ENCODE peak calls at places on chromosome 10, in five cellular contexts. G, F, T, O and Y are unnamed samples.

GRCh38 chr10:125064681-125065492 is 95.5 kb downstream of the CTBP2 start:
- DNase-seq in F (no peak), T (peak; percentile 93), G (no peak), O (no peak), Y (peak; percentile 98)

GRCh38 chr10:78909268-78909667 is 159.5 kb upstream of the ZMIZ1 start:
- DNase-seq in T (no peak), O (no peak), G (no peak), F (no peak), Y (no peak)

GRCh38 chr10:98125940-98126631 is 8.4 kb upstream of the R3HCC1L start:
- DNase-seq in T (no peak), G (peak; percentile 72), O (no peak), F (no peak), Y (no peak)

GRCh38 chr10:127715782-127716378 is 21.1 kb upstream of the FOXI2 start:
- DNase-seq in G (no peak), O (peak; percentile 28), F (no peak), T (peak; percentile 11), Y (peak; percentile 4)

GRCh38 chr10:117860823-117861222 is 185.9 kb downstream of the RAB11FIP2 start:
- DNase-seq in G (no peak), O (peak; percentile 39), T (peak; percentile 6), F (no peak), Y (no peak)

GRCh38 chr10:132021046-132021445 is 39.3 kb upstream of the BNIP3 start:
- DNase-seq in G (no peak), O (no peak), F (no peak), T (no peak), Y (no peak)

GRCh38 chr10:4766449-4766848 is 59.6 kb upstream of the AKR1E2 start:
- DNase-seq in T (peak; percentile 34), G (no peak), O (no peak), F (no peak), Y (no peak)

GRCh38 chr10:14772399-14772798 is 2.3 kb downstream of the FAM107B start:
- DNase-seq in T (no peak), O (no peak), F (no peak), G (no peak), Y (no peak)

GRCh38 chr10:108445746-108446145 is 1281.2 kb upstream of the SORCS1 start:
- DNase-seq in O (no peak), F (no peak), G (no peak), T (no peak), Y (no peak)